ENCODE peak calls at places on chromosomes 6 and 20, in nine cellular contexts. Y is mammary epithelial cell, S is endothelial cell, W is AG04450, A is B cell, T is lung, Z is IMR-90, Q is fibroblast of mammary gland, M is HFFc6. H is an unnamed sample.

GRCh38 chr6:158737710-158738615 is 81.2 kb downstream of the EZR start:
- DNase-seq in Y (peak), A (no peak), Q (peak), S (no peak), M (peak), Z (peak), T (no peak), W (no peak), H (no peak)

GRCh38 chr6:129094147-129094546 is 211.2 kb downstream of the LAMA2 start:
- DNase-seq in Q (no peak), T (no peak), M (no peak), A (no peak), Y (no peak), S (no peak), Z (no peak), W (no peak), H (no peak)

GRCh38 chr6:93964296-93964695 is 544.9 kb upstream of the EPHA7 start:
- DNase-seq in Y (no peak), A (no peak), S (no peak), Z (no peak), W (no peak), Q (no peak), M (no peak), T (no peak), H (no peak)

GRCh38 chr6:146546440-146546839 is 2.8 kb downstream of the RAB32 start:
- DNase-seq in W (peak), Q (peak), A (no peak), M (peak), Y (peak), Z (peak), T (no peak), S (no peak), H (no peak)

GRCh38 chr6:29553268-29554057 is 6.1 kb downstream of the UBD start:
- DNase-seq in Y (peak), T (peak), S (peak), M (no peak), Z (peak), W (no peak), Q (peak), A (peak), H (peak)

GRCh38 chr20:35059110-35059509 is 33.5 kb downstream of the TRPC4AP start:
- DNase-seq in M (no peak), S (no peak), Y (no peak), W (no peak), A (no peak), Z (no peak), Q (no peak), T (no peak), H (no peak)

GRCh38 chr6:45922728-45923351 is 92.8 kb downstream of the CLIC5 start:
- DNase-seq in Z (peak), T (peak), Y (peak), A (peak), S (peak), Q (peak), W (peak), M (peak), H (peak)

GRCh38 chr6:125957845-125958244 is 1.3 kb downstream of the HINT3 start:
- DNase-seq in M (peak), Q (peak), A (no peak), T (no peak), S (no peak), W (no peak), Z (peak), Y (peak), H (no peak)

GRCh38 chr20:24468401-24469115 is 871 bp upstream of the SYNDIG1 start:
- DNase-seq in A (no peak), Y (no peak), Z (no peak), W (no peak), T (no peak), S (peak), Q (no peak), M (no peak), H (no peak)

GRCh38 chr6:70059047-70059719 is 192.8 kb downstream of the COL19A1 start:
- DNase-seq in W (no peak), Z (no peak), T (no peak), A (no peak), Q (no peak), M (no peak), Y (no peak), S (no peak), H (no peak)

GRCh38 chr6:12403201-12403826 is 113.2 kb downstream of the EDN1 start:
- DNase-seq in S (no peak), Z (peak), W (no peak), Q (peak), M (peak), T (no peak), A (no peak), Y (peak), H (no peak)

GRCh38 chr20:20932156-20932555 is 174.0 kb downstream of the LINC00237 start:
- DNase-seq in Q (no peak), T (no peak), Z (no peak), A (no peak), M (no peak), W (no peak), Y (no peak), S (no peak), H (no peak)

GRCh38 chr6:112663705-112664104 is 316.6 kb downstream of the RFPL4B start:
- DNase-seq in M (no peak), Z (no peak), Y (no peak), W (no peak), S (no peak), T (no peak), A (no peak), Q (peak), H (no peak)

GRCh38 chr6:166009385-166010031 is 158.1 kb downstream of the TBXT start:
- DNase-seq in M (no peak), Q (no peak), W (no peak), A (no peak), S (no peak), Z (no peak), T (no peak), Y (no peak), H (no peak)

GRCh38 chr6:33010356-33010755 is 965 bp upstream of the HLA-DOA start:
- DNase-seq in Q (no peak), Z (no peak), A (no peak), T (no peak), M (no peak), W (no peak), S (no peak), Y (no peak), H (no peak)

GRCh38 chr6:121436966-121437756 is 1.7 kb downstream of the GJA1 start:
- DNase-seq in W (peak), M (peak), A (peak), Q (peak), Y (peak), S (peak), Z (peak), T (peak), H (peak)

GRCh38 chr6:87277123-87277522 is 45.3 kb upstream of the SMIM8 start:
- DNase-seq in M (peak), W (no peak), Q (peak), Y (peak), A (no peak), S (no peak), Z (peak), T (no peak), H (no peak)

GRCh38 chr6:53359843-53360834 is 11.4 kb upstream of the ELOVL5 start:
- DNase-seq in Z (peak), S (no peak), T (peak), Q (peak), A (peak), W (no peak), M (no peak), Y (no peak), H (no peak)

GRCh38 chr6:71393471-71393870 is 104.9 kb downstream of the OGFRL1 start:
- DNase-seq in T (no peak), S (no peak), Q (peak), W (no peak), A (no peak), M (peak), Z (peak), Y (no peak), H (no peak)

GRCh38 chr20:19774086-19774933 is 16.3 kb downstream of the RIN2 start:
- DNase-seq in A (no peak), S (no peak), T (no peak), M (no peak), Q (no peak), Y (no peak), Z (no peak), W (no peak), H (no peak)

GRCh38 chr6:27541932-27542297 is 69.0 kb upstream of the ZNF184 start:
- DNase-seq in S (no peak), M (no peak), Q (no peak), Z (no peak), A (no peak), Y (no peak), T (no peak), W (no peak), H (no peak)

GRCh38 chr6:70956451-70957283 is at the start of gene B3GAT2:
- DNase-seq in Y (peak), S (peak), Z (peak), M (no peak), W (no peak), T (no peak), A (peak), Q (peak), H (peak)

GRCh38 chr20:10537850-10538480 is 102.9 kb downstream of the SLX4IP start:
- DNase-seq in W (no peak), Z (peak), Y (peak), A (no peak), S (no peak), T (no peak), M (peak), Q (peak), H (no peak)

GRCh38 chr6:12137480-12137879 is 125.4 kb downstream of the HIVEP1 start:
- DNase-seq in Z (peak), Y (peak), M (peak), A (no peak), T (peak), S (no peak), W (no peak), Q (peak), H (no peak)

GRCh38 chr6:33714385-33715040 is 3.0 kb upstream of the UQCC2 start:
- DNase-seq in M (no peak), Z (no peak), Q (no peak), W (no peak), T (no peak), A (no peak), Y (no peak), S (no peak), H (no peak)

GRCh38 chr20:49951160-49951559 is 15.0 kb downstream of the RNF114 start:
- DNase-seq in Y (peak), S (no peak), M (peak), Q (peak), A (no peak), Z (peak), T (no peak), W (peak), H (no peak)

GRCh38 chr6:169619650-169620049 is 82.2 kb downstream of the WDR27 start:
- DNase-seq in S (no peak), Y (peak), Q (peak), M (peak), Z (peak), T (no peak), W (no peak), A (no peak), H (no peak)

GRCh38 chr20:24206995-24207394 is 218.4 kb upstream of the GGTLC1 start:
- DNase-seq in Y (no peak), S (no peak), T (no peak), M (no peak), Q (no peak), A (no peak), W (no peak), Z (no peak), H (no peak)

DNA sequence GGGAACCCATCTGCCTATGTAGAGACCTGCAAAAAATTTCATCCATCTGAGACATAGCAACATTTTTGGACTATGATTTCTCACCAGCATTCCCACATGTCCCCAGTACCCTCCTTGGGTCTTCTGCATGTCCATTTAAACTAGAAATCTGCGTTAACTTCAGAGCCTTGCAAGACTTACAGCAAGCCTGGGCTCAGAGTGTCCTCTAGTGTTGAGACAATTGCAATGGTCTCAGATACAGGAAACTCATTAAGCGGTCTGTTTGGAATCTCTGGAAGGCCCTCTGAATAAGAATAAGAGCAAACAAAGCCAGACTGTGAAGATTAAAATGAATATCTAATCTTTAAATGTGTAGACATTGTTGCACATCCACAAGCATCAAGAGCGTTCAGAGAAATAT is 20.5 kb upstream of the PI3 start:
- DNase-seq in Q (no peak), A (no peak), M (peak), W (no peak), S (no peak), Y (no peak), Z (peak), T (no peak), H (no peak)
- TF ChIP-seq CTCF in Q (no peak), A (no peak), M (peak), W (peak), S (no peak), Y (no peak), Z (peak), T (no peak), H (no peak)

GRCh38 chr20:1440024-1440423 is 26.6 kb downstream of the NSFL1C start:
- DNase-seq in M (peak), Z (peak), Q (peak), Y (peak), S (peak), A (peak), W (no peak), T (no peak), H (no peak)
- TF ChIP-seq CTCF in M (peak), Z (peak), Q (peak), Y (peak), S (no peak), A (no peak), W (peak), T (no peak), H (peak)

DNA sequence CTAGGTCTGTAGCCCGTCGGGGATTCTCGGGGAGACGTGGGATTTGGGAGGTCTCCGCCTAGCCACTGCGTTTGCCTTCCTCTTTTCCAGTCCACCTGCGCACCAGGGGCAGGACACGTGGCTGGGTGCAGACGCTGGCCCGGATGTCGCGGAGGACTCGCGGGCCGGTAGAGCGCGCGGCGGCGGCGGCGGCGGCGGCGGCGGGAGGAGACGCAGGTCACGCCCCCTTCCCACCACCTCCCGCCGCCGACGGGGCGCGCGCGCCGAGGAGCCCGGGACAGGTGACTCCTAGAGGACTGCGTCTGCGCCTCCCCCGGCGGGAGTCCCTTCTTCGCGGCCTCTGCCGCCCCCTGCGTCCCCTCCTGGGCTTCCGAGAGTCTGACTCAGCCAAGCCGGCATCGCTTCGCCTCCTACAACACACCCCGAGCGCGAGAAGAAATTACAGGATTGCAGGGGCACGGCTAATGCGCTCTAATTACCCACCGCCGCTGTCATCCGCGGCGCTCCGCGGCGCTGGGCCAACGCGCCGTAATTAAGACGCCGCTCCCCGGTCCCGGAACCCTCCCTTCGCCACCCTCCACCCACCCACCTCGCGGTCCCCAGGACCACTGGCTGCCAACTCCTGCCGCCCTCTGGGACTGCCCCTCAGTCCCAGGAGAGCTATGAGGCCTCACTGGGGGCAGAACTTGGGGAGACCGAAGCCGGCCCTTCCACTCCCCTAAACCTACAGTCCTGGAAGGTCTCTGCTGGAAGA is 124.5 kb downstream of the MRPL14 start:
- DNase-seq in Q (peak), M (peak), Z (peak), Y (peak), A (peak), S (peak), T (peak), W (no peak), H (peak)
- TF ChIP-seq CTCF in Q (no peak), M (peak), Z (peak), Y (peak), A (no peak), S (no peak), T (no peak), W (peak), H (peak)

GRCh38 chr20:9172908-9173307 is 104.0 kb downstream of the PLCB4 start:
- DNase-seq in W (no peak), Z (no peak), Y (no peak), T (no peak), M (no peak), A (no peak), Q (peak), S (no peak), H (no peak)
- TF ChIP-seq CTCF in W (no peak), Z (no peak), Y (peak), T (no peak), M (peak), A (no peak), Q (peak), S (no peak), H (no peak)

GRCh38 chr20:44750081-44750805 is 4.6 kb downstream of the KCNK15 start:
- DNase-seq in A (peak), S (no peak), M (no peak), Z (no peak), W (no peak), Q (no peak), T (no peak), Y (no peak), H (no peak)
- TF ChIP-seq CTCF in A (peak), S (no peak), M (peak), Z (peak), W (peak), Q (no peak), T (no peak), Y (no peak), H (no peak)

GRCh38 chr6:37279366-37280134 is 21.6 kb upstream of the TMEM217 start:
- DNase-seq in Z (peak), W (no peak), Q (peak), A (no peak), M (peak), Y (peak), T (no peak), S (no peak), H (no peak)

GRCh38 chr6:37276916-37277509 is 19.1 kb upstream of the TMEM217 start:
- DNase-seq in W (no peak), Q (no peak), S (no peak), A (peak), Z (no peak), T (no peak), M (no peak), Y (no peak), H (no peak)

GRCh38 chr6:37272834-37273566 is 15.1 kb upstream of the TMEM217 start:
- DNase-seq in Z (no peak), M (no peak), W (no peak), A (no peak), S (no peak), T (no peak), Q (no peak), Y (no peak), H (no peak)

GRCh38 chr6:37273697-37274096 is 15.8 kb upstream of the TMEM217 start:
- DNase-seq in A (no peak), Y (no peak), W (no peak), T (no peak), Q (no peak), S (no peak), Z (no peak), M (no peak), H (no peak)

DNA sequence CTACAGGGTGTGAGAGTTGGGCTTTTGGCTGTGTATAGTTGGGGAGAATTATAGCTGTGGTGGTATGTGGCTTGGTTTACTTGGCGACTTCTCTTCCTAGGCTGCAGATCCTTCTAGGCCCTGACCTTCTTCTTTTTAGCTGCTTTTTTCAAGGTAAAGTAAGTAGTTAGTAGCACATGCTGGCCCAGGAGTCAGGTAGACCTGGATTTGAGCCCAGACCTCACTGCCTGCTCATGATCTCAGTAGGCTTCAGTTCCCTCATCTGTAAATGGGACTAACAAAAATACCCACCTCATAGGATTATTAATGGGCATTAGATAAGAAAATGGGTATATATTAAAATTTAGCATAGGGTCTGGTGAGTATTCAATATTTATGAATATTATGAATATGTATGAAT is 17.4 kb upstream of the TMEM217 start:
- DNase-seq in Q (no peak), A (no peak), Y (no peak), Z (no peak), T (no peak), W (no peak), M (no peak), S (no peak), H (no peak)
- TF ChIP-seq CTCF in Q (no peak), A (no peak), Y (no peak), Z (no peak), T (no peak), W (no peak), M (no peak), S (no peak), H (no peak)

DNA sequence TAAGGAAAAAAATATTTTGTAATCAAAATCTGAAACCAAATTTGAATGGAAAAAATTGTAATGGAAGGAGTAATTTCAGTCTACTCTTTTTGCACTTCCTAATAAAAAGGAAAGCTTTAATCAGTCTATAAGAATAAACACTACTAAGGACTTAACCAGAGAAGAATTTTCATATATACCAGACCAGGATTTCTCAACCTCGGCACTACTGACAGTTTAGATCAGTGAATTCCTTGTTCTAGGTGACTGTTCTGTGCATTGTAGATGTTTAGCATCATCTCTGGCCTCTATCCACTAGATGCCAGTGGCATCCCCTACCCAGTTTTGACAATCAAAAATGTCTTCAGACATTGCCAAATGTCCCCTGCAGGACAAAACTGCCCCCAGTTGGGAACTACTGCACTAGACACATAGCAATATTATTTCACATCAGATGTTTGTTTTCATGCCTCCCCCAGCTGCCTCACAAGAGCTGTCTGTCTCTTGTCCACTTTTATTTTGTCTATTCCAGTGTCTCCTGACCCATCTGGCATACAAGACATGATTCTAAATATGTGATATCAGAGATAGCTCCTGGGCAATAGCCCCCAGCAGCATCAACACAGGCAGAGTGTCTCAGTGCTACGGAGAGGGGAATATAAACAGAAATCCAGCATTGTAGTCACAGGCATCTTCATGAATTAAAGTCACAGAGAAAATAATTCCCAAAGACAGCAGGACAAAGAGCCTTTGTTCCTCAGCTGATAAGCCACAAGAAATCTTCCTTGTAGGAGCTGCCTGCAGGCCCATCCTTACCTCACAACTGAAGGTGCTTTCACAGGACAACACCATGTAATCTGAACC is 27.0 kb downstream of the DNAAF9 start:
- DNase-seq in S (no peak), Q (no peak), Y (no peak), Z (peak), M (no peak), A (no peak), T (no peak), W (no peak), H (no peak)
- TF ChIP-seq CTCF in S (no peak), Q (no peak), Y (no peak), Z (no peak), M (no peak), A (no peak), T (no peak), W (no peak), H (no peak)

GRCh38 chr6:19502301-19502700 is 334.9 kb upstream of the ID4 start:
- DNase-seq in T (no peak), Q (no peak), Z (no peak), S (no peak), A (no peak), Y (no peak), M (no peak), W (no peak), H (no peak)

GRCh38 chr6:19501737-19502245 is 335.4 kb upstream of the ID4 start:
- DNase-seq in Q (no peak), Y (no peak), Z (no peak), A (no peak), T (no peak), M (no peak), S (no peak), W (no peak), H (no peak)
- TF ChIP-seq CTCF in Q (no peak), Y (no peak), Z (no peak), A (no peak), T (no peak), M (peak), S (peak), W (no peak), H (peak)

H was measured in progenitor cell of endocrine pancreas.